ENCODE peak calls at places on chromosomes 1 and 21, in six cellular contexts. One of them, this sample, is unnamed.

GRCh38 chr1:51956528-51957509 is 33.7 kb downstream of the RAB3B start:
- DNase-seq in body of pancreas: no peak
- DNase-seq in endothelial cell of umbilical vein: peak
- DNase-seq in WTC11: peak
- DNase-seq in astrocyte of the cerebellum: no peak
- DNase-seq in esophagus squamous epithelium: no peak
- DNase-seq in this sample: no peak

GRCh38 chr1:205810448-205811157 is 2.4 kb downstream of the SLC41A1 start:
- DNase-seq in astrocyte of the cerebellum: no peak
- DNase-seq in body of pancreas: no peak
- DNase-seq in endothelial cell of umbilical vein: no peak
- DNase-seq in esophagus squamous epithelium: no peak
- DNase-seq in WTC11: peak
- DNase-seq in this sample: no peak

GRCh38 chr1:47569681-47570470 is 132.0 kb downstream of the FOXD2 start:
- DNase-seq in endothelial cell of umbilical vein: peak
- DNase-seq in body of pancreas: peak
- DNase-seq in esophagus squamous epithelium: no peak
- DNase-seq in WTC11: peak
- DNase-seq in astrocyte of the cerebellum: peak
- DNase-seq in this sample: no peak

GRCh38 chr1:63980706-63981407 is 207.0 kb downstream of the ROR1 start:
- DNase-seq in esophagus squamous epithelium: no peak
- DNase-seq in WTC11: no peak
- DNase-seq in body of pancreas: peak
- DNase-seq in endothelial cell of umbilical vein: no peak
- DNase-seq in astrocyte of the cerebellum: no peak
- DNase-seq in this sample: no peak

GRCh38 chr1:163842546-163842945 is 520.8 kb downstream of the NUF2 start:
- DNase-seq in body of pancreas: no peak
- DNase-seq in WTC11: no peak
- DNase-seq in astrocyte of the cerebellum: no peak
- DNase-seq in endothelial cell of umbilical vein: no peak
- DNase-seq in esophagus squamous epithelium: no peak
- DNase-seq in this sample: no peak

GRCh38 chr1:1074631-1075147 is 583 bp upstream of the RNF223 start:
- DNase-seq in esophagus squamous epithelium: no peak
- DNase-seq in astrocyte of the cerebellum: no peak
- DNase-seq in body of pancreas: no peak
- DNase-seq in endothelial cell of umbilical vein: no peak
- DNase-seq in WTC11: no peak
- DNase-seq in this sample: no peak

GRCh38 chr1:92444351-92444750 is 42.4 kb downstream of the GFI1 start:
- DNase-seq in astrocyte of the cerebellum: no peak
- DNase-seq in endothelial cell of umbilical vein: no peak
- DNase-seq in esophagus squamous epithelium: no peak
- DNase-seq in body of pancreas: no peak
- DNase-seq in WTC11: no peak
- DNase-seq in this sample: no peak

GRCh38 chr1:206538901-206539655 is 31.7 kb downstream of the RASSF5 start:
- DNase-seq in WTC11: no peak
- DNase-seq in esophagus squamous epithelium: no peak
- DNase-seq in body of pancreas: no peak
- DNase-seq in endothelial cell of umbilical vein: no peak
- DNase-seq in astrocyte of the cerebellum: no peak
- DNase-seq in this sample: no peak

GRCh38 chr1:231241751-231242150 is 739 bp downstream of the GNPAT start:
- DNase-seq in WTC11: no peak
- DNase-seq in endothelial cell of umbilical vein: peak
- DNase-seq in body of pancreas: peak
- DNase-seq in esophagus squamous epithelium: no peak
- DNase-seq in astrocyte of the cerebellum: no peak
- DNase-seq in this sample: no peak

GRCh38 chr1:1116701-1117468 is 996 bp upstream of the C1orf159 start:
- DNase-seq in astrocyte of the cerebellum: no peak
- DNase-seq in esophagus squamous epithelium: no peak
- DNase-seq in WTC11: no peak
- DNase-seq in endothelial cell of umbilical vein: peak
- DNase-seq in body of pancreas: no peak
- DNase-seq in this sample: no peak

GRCh38 chr1:18931731-18932130 is 24.7 kb downstream of the IFFO2 start:
- DNase-seq in endothelial cell of umbilical vein: no peak
- DNase-seq in esophagus squamous epithelium: no peak
- DNase-seq in WTC11: no peak
- DNase-seq in body of pancreas: no peak
- DNase-seq in astrocyte of the cerebellum: no peak
- DNase-seq in this sample: no peak

GRCh38 chr1:227766015-227766634 is 30.9 kb downstream of the SNAP47 start:
- DNase-seq in astrocyte of the cerebellum: no peak
- DNase-seq in endothelial cell of umbilical vein: no peak
- DNase-seq in WTC11: no peak
- DNase-seq in esophagus squamous epithelium: no peak
- DNase-seq in body of pancreas: peak
- DNase-seq in this sample: no peak

GRCh38 chr1:33903210-33903589 is 39.3 kb downstream of the HMGB4 start:
- DNase-seq in endothelial cell of umbilical vein: no peak
- DNase-seq in body of pancreas: no peak
- DNase-seq in esophagus squamous epithelium: no peak
- DNase-seq in astrocyte of the cerebellum: no peak
- DNase-seq in WTC11: no peak
- DNase-seq in this sample: no peak

GRCh38 chr1:225280563-225280962 is 147.3 kb downstream of the LBR start:
- DNase-seq in astrocyte of the cerebellum: no peak
- DNase-seq in WTC11: no peak
- DNase-seq in body of pancreas: no peak
- DNase-seq in esophagus squamous epithelium: no peak
- DNase-seq in endothelial cell of umbilical vein: no peak
- DNase-seq in this sample: no peak

GRCh38 chr1:19074902-19075721 is 118.6 kb upstream of the IFFO2 start:
- DNase-seq in body of pancreas: peak
- DNase-seq in WTC11: no peak
- DNase-seq in astrocyte of the cerebellum: no peak
- DNase-seq in endothelial cell of umbilical vein: no peak
- DNase-seq in esophagus squamous epithelium: no peak
- DNase-seq in this sample: no peak

DNA sequence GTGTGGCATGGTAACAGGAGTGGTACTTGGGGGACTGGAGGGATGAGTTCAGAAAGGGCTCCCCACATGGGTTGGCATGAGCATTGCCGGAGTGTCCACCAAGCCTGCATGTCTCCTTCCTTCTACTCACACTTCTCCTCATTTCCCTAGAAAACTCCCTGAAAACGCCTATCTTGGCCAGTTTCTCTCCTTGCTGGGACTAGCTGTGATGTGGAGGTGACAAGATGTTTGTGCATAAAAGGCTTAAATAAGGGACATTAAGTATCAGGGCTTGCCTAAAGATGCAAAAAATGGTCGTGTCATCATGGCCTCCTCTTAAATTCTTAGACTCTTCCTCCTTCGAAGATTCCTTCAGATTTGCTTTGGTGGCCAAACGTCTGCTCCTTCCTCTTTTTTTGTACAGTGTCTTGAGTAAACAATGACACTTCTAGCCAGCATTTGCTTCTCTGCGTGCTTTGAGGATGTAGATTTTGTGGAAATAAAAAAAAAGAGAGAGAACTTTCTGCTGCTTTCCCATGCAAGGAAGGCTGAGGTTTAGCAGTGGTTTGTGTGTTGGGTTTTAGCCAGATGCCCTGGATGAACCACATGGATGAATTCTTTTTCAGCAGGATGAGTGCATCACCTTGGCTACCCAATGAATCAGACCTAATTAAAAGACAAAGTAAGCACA is 239.1 kb upstream of the IRF2BP2 start:
- DNase-seq in astrocyte of the cerebellum: peak
- DNase-seq in esophagus squamous epithelium: no peak
- DNase-seq in endothelial cell of umbilical vein: no peak
- DNase-seq in WTC11: no peak
- DNase-seq in body of pancreas: no peak
- DNase-seq in this sample: no peak
- TF ChIP-seq CTCF in astrocyte of the cerebellum: peak
- TF ChIP-seq CTCF in esophagus squamous epithelium: no peak
- TF ChIP-seq CTCF in endothelial cell of umbilical vein: no peak
- TF ChIP-seq CTCF in WTC11: no peak
- TF ChIP-seq CTCF in body of pancreas: no peak
- TF ChIP-seq CTCF in this sample: no peak

DNA sequence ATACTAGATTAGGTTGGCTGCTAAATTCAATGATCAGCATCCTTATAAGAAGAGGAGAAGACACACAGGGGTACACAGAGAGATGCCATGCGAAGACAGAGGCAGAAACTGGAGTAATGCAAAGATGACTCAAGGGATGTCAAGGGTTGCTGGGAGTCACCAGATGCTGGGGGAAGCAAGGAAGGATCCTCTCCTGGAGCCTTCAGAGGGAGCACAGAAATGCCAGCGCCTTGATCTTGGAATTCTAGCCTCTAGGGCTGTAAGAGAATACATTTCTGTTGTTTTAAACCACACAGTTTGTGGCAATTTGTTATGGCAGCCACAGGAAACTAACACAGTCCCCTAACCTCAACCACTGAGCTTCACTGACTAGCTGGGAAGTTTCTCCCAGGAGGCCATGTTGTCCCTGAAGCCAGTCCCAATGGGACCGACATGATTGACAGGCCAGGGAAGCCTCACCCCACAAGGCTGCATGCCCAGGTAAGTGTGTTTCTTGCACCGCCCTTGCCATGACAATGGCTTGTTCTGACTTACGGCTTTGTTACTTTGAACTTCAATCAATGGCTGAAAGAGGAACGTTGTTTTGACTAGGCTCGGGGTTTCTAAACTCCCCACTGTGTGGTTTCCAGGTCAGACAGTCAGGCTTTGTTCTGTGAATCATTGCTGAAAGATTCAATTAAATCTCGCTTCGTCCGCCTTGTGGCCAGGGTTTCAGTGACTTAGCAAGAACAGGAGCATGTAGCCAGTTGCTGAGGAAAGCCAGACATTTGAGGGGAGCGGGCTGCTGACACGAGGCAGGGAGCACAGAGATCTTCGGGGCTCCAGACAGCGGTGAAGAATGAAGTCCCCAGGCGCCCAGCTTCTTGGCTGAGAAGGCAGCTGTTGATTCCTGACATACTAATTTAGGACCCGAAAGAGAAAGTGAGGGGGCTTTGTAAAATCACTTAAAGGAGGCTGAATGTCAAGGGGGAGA is 62.3 kb downstream of the RUNX1 start:
- DNase-seq in body of pancreas: no peak
- DNase-seq in esophagus squamous epithelium: no peak
- DNase-seq in astrocyte of the cerebellum: peak
- DNase-seq in endothelial cell of umbilical vein: no peak
- DNase-seq in WTC11: no peak
- DNase-seq in this sample: no peak
- TF ChIP-seq CTCF in body of pancreas: no peak
- TF ChIP-seq CTCF in esophagus squamous epithelium: no peak
- TF ChIP-seq CTCF in astrocyte of the cerebellum: peak
- TF ChIP-seq CTCF in endothelial cell of umbilical vein: no peak
- TF ChIP-seq CTCF in WTC11: no peak
- TF ChIP-seq CTCF in this sample: no peak

DNA sequence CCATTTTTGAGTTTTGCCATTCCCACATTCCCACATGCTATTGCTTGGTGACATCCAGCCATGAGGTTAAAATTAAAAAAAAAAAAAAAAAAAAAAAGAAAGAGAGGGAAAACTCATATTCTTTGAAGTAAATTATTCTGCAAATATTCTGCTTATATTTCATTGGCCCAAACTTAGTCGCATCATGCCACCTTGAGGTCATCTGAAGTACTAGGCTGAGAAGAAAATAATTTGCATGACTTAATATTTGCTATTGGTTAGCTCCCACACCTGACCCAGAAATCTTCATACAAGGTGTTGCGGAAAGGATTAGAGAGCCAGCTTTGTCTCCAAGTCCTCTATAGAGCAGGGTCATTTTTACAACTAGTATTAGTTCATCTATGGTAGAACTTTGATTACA is 2206.0 kb downstream of the MRPL39 start:
- DNase-seq in body of pancreas: no peak
- DNase-seq in esophagus squamous epithelium: no peak
- DNase-seq in astrocyte of the cerebellum: no peak
- DNase-seq in endothelial cell of umbilical vein: peak
- DNase-seq in WTC11: no peak
- DNase-seq in this sample: no peak
- TF ChIP-seq CTCF in body of pancreas: no peak
- TF ChIP-seq CTCF in esophagus squamous epithelium: no peak
- TF ChIP-seq CTCF in astrocyte of the cerebellum: peak
- TF ChIP-seq CTCF in endothelial cell of umbilical vein: peak
- TF ChIP-seq CTCF in WTC11: peak
- TF ChIP-seq CTCF in this sample: peak

GRCh38 chr21:37032877-37033471 is 26.5 kb downstream of the RIPPLY3 start:
- DNase-seq in body of pancreas: no peak
- DNase-seq in esophagus squamous epithelium: no peak
- DNase-seq in endothelial cell of umbilical vein: no peak
- DNase-seq in astrocyte of the cerebellum: peak
- DNase-seq in WTC11: no peak
- DNase-seq in this sample: no peak

GRCh38 chr21:37032293-37032692 is 25.8 kb downstream of the RIPPLY3 start:
- DNase-seq in esophagus squamous epithelium: no peak
- DNase-seq in body of pancreas: no peak
- DNase-seq in endothelial cell of umbilical vein: no peak
- DNase-seq in WTC11: no peak
- DNase-seq in astrocyte of the cerebellum: no peak
- DNase-seq in this sample: no peak

GRCh38 chr21:37030864-37031263 is 24.4 kb downstream of the RIPPLY3 start:
- DNase-seq in body of pancreas: no peak
- DNase-seq in esophagus squamous epithelium: no peak
- DNase-seq in astrocyte of the cerebellum: no peak
- DNase-seq in WTC11: no peak
- DNase-seq in endothelial cell of umbilical vein: no peak
- DNase-seq in this sample: no peak

DNA sequence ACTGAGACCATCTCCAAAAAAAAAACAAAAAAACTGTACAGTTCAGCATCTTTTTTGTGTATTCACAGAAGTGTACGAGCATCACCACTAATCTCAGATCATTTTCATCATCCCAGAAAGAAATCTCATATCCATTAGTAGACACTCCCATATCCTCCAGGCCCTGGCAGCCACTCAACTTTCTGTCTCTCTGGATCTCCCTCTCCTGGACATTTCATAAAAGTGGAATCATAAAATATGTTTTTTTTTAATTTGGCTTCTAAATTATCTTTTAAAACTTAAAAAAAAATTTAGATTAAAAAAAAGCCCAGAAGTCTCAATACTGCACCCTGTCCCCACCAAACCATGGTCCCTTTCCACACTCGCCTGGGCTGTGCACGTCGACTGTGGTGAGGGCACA is 22.1 kb downstream of the RIPPLY3 start:
- DNase-seq in WTC11: no peak
- DNase-seq in endothelial cell of umbilical vein: no peak
- DNase-seq in body of pancreas: no peak
- DNase-seq in astrocyte of the cerebellum: no peak
- DNase-seq in esophagus squamous epithelium: no peak
- DNase-seq in this sample: no peak
- TF ChIP-seq CTCF in WTC11: no peak
- TF ChIP-seq CTCF in endothelial cell of umbilical vein: no peak
- TF ChIP-seq CTCF in body of pancreas: no peak
- TF ChIP-seq CTCF in astrocyte of the cerebellum: no peak
- TF ChIP-seq CTCF in esophagus squamous epithelium: no peak
- TF ChIP-seq CTCF in this sample: peak

This sample was measured in neural crest cell.